ENCODE peak calls at places on chromosomes 11 and 22, in nine cellular contexts. J is stimulated activated CD8-positive, alpha-beta memory T cell treated with anti-CD3 and anti-CD28 coated beads, Interleukin-15, amount 100 ng/mL, for 4 hours; U is SW 1271; K is lung; E is occipital lobe; C is BJ; T is T-helper 2 cell; Z is adrenal gland; N is cerebellum. I is an unnamed sample.
A peak's percentile ranks its signal among the peaks of the same experiment; 100 is the strongest.

GRCh38 chr11:124172076-124172475 is 11.1 kb upstream of the OR10D3 start:
- DNase-seq in Z (no peak), T (no peak), U (no peak), E (no peak), N (no peak), K (no peak), J (no peak), C (no peak), I (no peak)

GRCh38 chr11:118226294-118226693 is 1.5 kb upstream of the JAML start:
- DNase-seq in K (no peak), C (no peak), N (no peak), T (no peak), J (no peak), Z (peak; percentile 42), E (no peak), U (no peak), I (no peak)

GRCh38 chr11:90818196-90818735 is 595.4 kb upstream of the CHORDC1 start:
- DNase-seq in N (no peak), U (no peak), K (no peak), E (no peak), J (no peak), T (no peak), C (no peak), Z (no peak), I (no peak)

GRCh38 chr11:47380078-47380477 is 1.7 kb upstream of the SPI1 start:
- DNase-seq in U (no peak), N (no peak), Z (no peak), T (no peak), C (no peak), J (no peak), K (no peak), E (no peak), I (no peak)

GRCh38 chr11:68354181-68354872 is 41.9 kb downstream of the LRP5 start:
- DNase-seq in J (no peak), N (peak; percentile 18), C (peak; percentile 94), Z (peak; percentile 96), U (no peak), E (no peak), T (no peak), K (peak; percentile 90), I (no peak)

GRCh38 chr11:91790873-91791468 is 433.6 kb upstream of the FAT3 start:
- DNase-seq in T (no peak), Z (no peak), J (no peak), K (no peak), E (no peak), N (no peak), C (no peak), U (no peak), I (no peak)

GRCh38 chr11:111367411-111368284 is 11.4 kb downstream of the POU2AF1 start:
- DNase-seq in N (no peak), Z (no peak), J (no peak), C (no peak), T (no peak), E (no peak), K (no peak), U (no peak), I (no peak)

GRCh38 chr11:128884703-128885338 is 6.3 kb upstream of the KCNJ5 start:
- DNase-seq in J (peak; percentile 22), K (peak; percentile 75), C (peak; percentile 14), U (no peak), E (no peak), T (no peak), N (peak; percentile 70), Z (peak; percentile 82), I (peak; percentile 48)

GRCh38 chr22:49979587-49980264 is 19.2 kb downstream of the PIM3 start:
- DNase-seq in Z (peak; percentile 33), T (no peak), E (no peak), N (no peak), C (no peak), J (no peak), U (peak; percentile 17), K (no peak), I (no peak)

GRCh38 chr11:35856259-35856658 is 87.6 kb upstream of the LDLRAD3 start:
- DNase-seq in E (no peak), C (no peak), J (no peak), K (no peak), N (no peak), Z (no peak), T (no peak), U (no peak), I (no peak)

GRCh38 chr11:45161252-45162063 is 15.0 kb downstream of the PRDM11 start:
- DNase-seq in Z (peak; percentile 78), U (no peak), J (no peak), K (no peak), N (peak; percentile 86), C (no peak), E (no peak), T (no peak), I (no peak)

GRCh38 chr22:44185237-44186120 is 4.8 kb downstream of the PARVG start:
- DNase-seq in U (no peak), T (no peak), N (no peak), J (no peak), K (no peak), E (no peak), Z (no peak), C (no peak), I (no peak)

GRCh38 chr11:18080451-18080850 is 25.4 kb downstream of the SAAL1 start:
- DNase-seq in N (no peak), U (no peak), K (no peak), Z (no peak), T (no peak), E (no peak), J (no peak), C (no peak), I (no peak)

GRCh38 chr11:77039491-77040400 is 5.5 kb downstream of the B3GNT6 start:
- DNase-seq in C (no peak), Z (no peak), J (no peak), T (no peak), E (no peak), N (no peak), U (no peak), K (no peak), I (no peak)

GRCh38 chr11:22432331-22433065 is 94.3 kb downstream of the SLC17A6 start:
- DNase-seq in E (peak; percentile 65), Z (peak; percentile 20), N (no peak), J (no peak), C (no peak), U (no peak), K (no peak), T (no peak), I (no peak)

GRCh38 chr11:15278129-15278528 is 163.4 kb downstream of the INSC start:
- DNase-seq in T (no peak), J (no peak), E (no peak), N (no peak), U (no peak), C (peak; percentile 36), Z (no peak), K (no peak), I (no peak)

GRCh38 chr11:14789879-14790484 is 102.0 kb downstream of the CYP2R1 start:
- DNase-seq in K (no peak), U (no peak), Z (no peak), J (no peak), N (no peak), T (no peak), E (no peak), C (no peak), I (no peak)

GRCh38 chr22:25447689-25448434 is 116.6 kb upstream of the GRK3 start:
- DNase-seq in C (no peak), U (peak; percentile 43), N (peak; percentile 90), K (peak; percentile 93), T (peak; percentile 74), Z (peak; percentile 94), J (peak; percentile 82), E (peak; percentile 79), I (peak; percentile 90)

GRCh38 chr11:107702723-107703122 is 9.1 kb downstream of the SLN start:
- DNase-seq in J (no peak), C (no peak), T (no peak), Z (no peak), K (no peak), E (no peak), U (no peak), N (no peak), I (no peak)

GRCh38 chr11:100821198-100821597 is 134.1 kb downstream of the ARHGAP42 start:
- DNase-seq in C (no peak), T (no peak), N (no peak), J (no peak), K (no peak), E (no peak), Z (no peak), U (no peak), I (no peak)

GRCh38 chr22:48706934-48707748 is 1120.5 kb downstream of the BRD1 start:
- DNase-seq in T (no peak), J (no peak), N (no peak), C (no peak), K (no peak), U (no peak), E (no peak), Z (no peak), I (no peak)

GRCh38 chr22:48838376-48838775 is 989.3 kb downstream of the BRD1 start:
- DNase-seq in T (no peak), E (no peak), Z (no peak), U (no peak), N (no peak), K (no peak), J (no peak), C (no peak), I (no peak)

GRCh38 chr22:33971561-33971961 is 51.3 kb upstream of the LARGE1 start:
- DNase-seq in K (no peak), J (no peak), N (no peak), Z (no peak), T (no peak), E (peak; percentile 49), C (no peak), U (no peak), I (no peak)

GRCh38 chr11:70468256-70469230 is 70.2 kb downstream of the CTTN start:
- DNase-seq in Z (no peak), J (no peak), U (no peak), K (no peak), T (no peak), E (no peak), C (no peak), N (no peak), I (no peak)

GRCh38 chr22:32482708-32483107 is 8.1 kb downstream of the FBXO7 start:
- DNase-seq in N (no peak), Z (no peak), U (no peak), J (no peak), T (no peak), K (no peak), C (no peak), E (no peak), I (no peak)

GRCh38 chr11:73425118-73425517 is 48.9 kb downstream of the RELT start:
- DNase-seq in U (no peak), N (no peak), Z (no peak), K (no peak), J (no peak), E (no peak), C (no peak), T (no peak), I (no peak)

I was measured in activated T-cell treated with anti-CD3 and anti-CD28 coated beads for 4 hours.